ENCODE peak calls at places on chromosome 21, in six cellular contexts. A is fibroblast of the conjunctiva; L is Kasumi-1; G is CMK; V is stimulated activated CD4-positive, alpha-beta T cell treated with anti-CD3 and anti-CD28 coated beads, Interleukin-2, amount 100 ng/mL, for 48 hours; S is stromal cell of bone marrow. H is an unnamed sample.

GRCh38 chr21:33645730-33646129 is 3.4 kb downstream of the ITSN1 start:
- DNase-seq in A (no peak), L (no peak), G (no peak), V (no peak), S (no peak), H (no peak)

GRCh38 chr21:31732891-31733520 is 1.1 kb upstream of the SCAF4 start:
- DNase-seq in A (no peak), L (peak), G (peak), V (peak), S (no peak), H (peak)

GRCh38 chr21:27647401-27647800 is 680.5 kb upstream of the ADAMTS5 start:
- DNase-seq in A (no peak), L (no peak), G (no peak), V (no peak), S (no peak), H (no peak)

GRCh38 chr21:45887121-45887611 is 94.4 kb upstream of the COL6A1 start:
- DNase-seq in A (no peak), L (no peak), G (no peak), V (no peak), S (no peak), H (no peak)

GRCh38 chr21:45122432-45123132 is 48.2 kb downstream of the ADARB1 start:
- DNase-seq in A (no peak), L (no peak), G (no peak), V (no peak), S (no peak), H (no peak)

GRCh38 chr21:35833991-35834390 is 226.3 kb downstream of the SETD4 start:
- DNase-seq in A (no peak), L (no peak), G (no peak), V (no peak), S (no peak), H (no peak)

GRCh38 chr21:40840441-40840840 is 6.5 kb downstream of the DSCAM start:
- DNase-seq in A (no peak), L (no peak), G (no peak), V (no peak), S (no peak), H (no peak)

GRCh38 chr21:40385883-40386282 is 461.1 kb downstream of the DSCAM start:
- DNase-seq in A (no peak), L (no peak), G (no peak), V (no peak), S (no peak), H (no peak)

GRCh38 chr21:41958886-41959563 is 5.2 kb upstream of the C2CD2 start:
- DNase-seq in A (no peak), L (no peak), G (no peak), V (no peak), S (no peak), H (no peak)

GRCh38 chr21:45331521-45332257 is 44.0 kb upstream of the POFUT2 start:
- DNase-seq in A (no peak), L (no peak), G (no peak), V (no peak), S (no peak), H (no peak)

GRCh38 chr21:31530918-31531705 is 128.4 kb upstream of the SOD1 start:
- DNase-seq in A (no peak), L (no peak), G (no peak), V (no peak), S (no peak), H (peak)

GRCh38 chr21:44010429-44010828 is 1.7 kb upstream of the TRAPPC10 start:
- DNase-seq in A (no peak), L (no peak), G (no peak), V (no peak), S (no peak), H (no peak)

GRCh38 chr21:43893536-43894205 is 28.6 kb downstream of the AGPAT3 start:
- DNase-seq in A (no peak), L (peak), G (peak), V (peak), S (no peak), H (no peak)

GRCh38 chr21:44658913-44659595 is 1.3 kb downstream of the KRTAP12-3 start:
- DNase-seq in A (no peak), L (no peak), G (no peak), V (no peak), S (no peak), H (no peak)

GRCh38 chr21:42622284-42622683 is 31.1 kb upstream of the PDE9A start:
- DNase-seq in A (no peak), L (no peak), G (no peak), V (no peak), S (no peak), H (no peak)

GRCh38 chr21:33196956-33197374 is 32.8 kb upstream of the IFNAR2 start:
- DNase-seq in A (peak), L (peak), G (peak), V (peak), S (peak), H (peak)

GRCh38 chr21:44907966-44908364 is 12.7 kb downstream of the ITGB2 start:
- DNase-seq in A (no peak), L (peak), G (no peak), V (no peak), S (no peak), H (no peak)